ENCODE peak calls at places on chromosomes 13 and 19, in four cellular contexts. N is Panc1, K is tibial artery, I is HepG2. U is an unnamed sample. For H3K27me3, the result is how much of the 10 kb centered on the place peaks cover.

GRCh38 chr19:19911150-19911549 is 10.4 kb downstream of the ZNF93 start:
- DNase-seq in N (no peak), K (no peak), I (no peak), U (no peak)

GRCh38 chr19:8206147-8207087 is 2.8 kb upstream of the CERS4 start:
- DNase-seq in N (no peak), K (no peak), I (no peak), U (no peak)

GRCh38 chr19:33472696-33473624 is 48.6 kb downstream of the PEPD start:
- DNase-seq in N (no peak), K (peak), I (no peak), U (no peak)

GRCh38 chr13:99041788-99042187 is 63.9 kb upstream of the DOCK9 start:
- DNase-seq in N (no peak), K (no peak), I (no peak), U (no peak)

GRCh38 chr13:95060120-95060519 is 241.1 kb downstream of the ABCC4 start:
- DNase-seq in N (no peak), K (no peak), I (no peak), U (no peak)

GRCh38 chr13:109243311-109243951 is 543.0 kb downstream of the IRS2 start:
- DNase-seq in N (no peak), K (no peak), I (no peak), U (no peak)

GRCh38 chr13:48494874-48495273 is 38.0 kb downstream of the RCBTB2 start:
- DNase-seq in N (no peak), K (no peak), I (no peak), U (no peak)

GRCh38 chr19:347946-348861 is 3.6 kb upstream of the MIER2 start:
- DNase-seq in N (no peak), K (no peak), I (peak), U (no peak)

GRCh38 chr13:38960175-38960574 is 30.5 kb downstream of the STOML3 start:
- DNase-seq in N (no peak), K (no peak), I (no peak), U (no peak)

GRCh38 chr19:389246-389934 is 19.6 kb downstream of the C2CD4C start:
- DNase-seq in N (no peak), K (no peak), I (no peak), U (no peak)

GRCh38 chr19:903266-903797 is 9.7 kb downstream of the R3HDM4 start:
- DNase-seq in N (no peak), K (no peak), I (no peak), U (no peak)

GRCh38 chr13:40102854-40103253 is 447.4 kb downstream of the COG6 start:
- DNase-seq in N (no peak), K (no peak), I (peak), U (no peak)

GRCh38 chr13:56459291-56459690 is 681.4 kb upstream of the PRR20A start:
- DNase-seq in N (no peak), K (no peak), I (no peak), U (no peak)

GRCh38 chr19:30873003-30873402 is 476.2 kb downstream of the TSHZ3 start:
- DNase-seq in N (no peak), K (no peak), I (no peak), U (no peak)

DNA sequence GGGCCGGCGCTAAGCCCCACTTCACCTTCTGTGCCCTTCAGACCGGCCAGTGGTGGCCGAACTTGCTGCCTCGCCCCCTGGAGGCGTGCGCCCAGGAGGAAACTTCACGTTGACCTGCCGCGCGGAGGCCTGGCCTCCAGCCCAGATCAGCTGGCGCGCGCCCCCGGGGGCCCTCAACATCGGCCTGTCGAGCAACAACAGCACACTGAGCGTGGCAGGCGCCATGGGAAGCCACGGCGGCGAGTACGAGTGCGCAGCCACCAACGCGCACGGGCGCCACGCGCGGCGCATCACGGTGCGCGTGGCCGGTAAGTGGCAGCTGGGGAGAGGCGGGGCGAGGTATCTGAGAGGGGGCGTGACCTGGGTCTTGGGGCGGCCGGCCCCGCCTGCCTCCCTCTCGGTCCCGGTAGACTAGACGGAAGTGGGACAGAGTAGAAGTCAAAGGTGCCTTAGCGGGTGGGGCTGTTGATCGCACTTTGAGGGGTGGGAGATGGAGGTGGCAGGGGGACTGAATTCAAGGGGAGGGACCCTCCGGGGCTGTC is 5.6 kb downstream of the ICAM5 start:
- DNase-seq in N (no peak), K (no peak), I (no peak), U (no peak)
- TF ChIP-seq CTCF in N (no peak), K (no peak), I (peak), U (no peak)

DNA sequence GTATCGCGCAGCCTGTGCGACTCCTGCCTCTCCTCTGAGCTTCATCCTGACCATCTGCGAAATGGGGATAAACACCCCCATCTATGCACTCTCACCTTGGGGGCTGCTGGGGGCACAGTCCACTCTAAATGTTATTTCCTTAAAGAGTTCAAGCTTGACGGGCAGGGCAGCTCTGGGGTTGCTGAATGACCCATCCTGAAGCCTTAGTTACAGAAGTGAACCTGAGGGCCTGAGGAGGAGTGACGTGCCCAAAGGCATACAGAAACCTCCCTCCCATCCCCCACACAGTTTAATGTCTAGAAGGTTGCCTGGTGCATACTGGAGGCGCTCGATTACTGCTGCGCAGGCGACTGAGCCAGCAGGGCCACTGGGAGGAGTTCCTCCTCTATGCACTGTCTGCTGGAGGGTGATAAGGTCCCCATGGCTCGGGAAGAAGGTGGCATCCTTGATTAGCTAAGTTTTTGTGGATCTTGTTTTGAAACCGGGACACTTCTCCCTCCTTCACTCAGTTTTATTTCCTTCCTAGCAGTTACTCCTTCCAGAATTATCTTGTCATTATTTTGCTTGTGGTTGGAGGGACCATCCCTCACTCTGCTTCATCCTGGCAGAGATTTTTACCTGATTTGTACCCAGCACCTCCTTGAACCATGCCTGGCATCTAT is 572 bp upstream of the FKBP8 start:
- DNase-seq in N (peak), K (no peak), I (peak), U (no peak)
- H3K27ac ChIP-seq in N (peak), K (peak), I (no peak), U (peak)

DNA sequence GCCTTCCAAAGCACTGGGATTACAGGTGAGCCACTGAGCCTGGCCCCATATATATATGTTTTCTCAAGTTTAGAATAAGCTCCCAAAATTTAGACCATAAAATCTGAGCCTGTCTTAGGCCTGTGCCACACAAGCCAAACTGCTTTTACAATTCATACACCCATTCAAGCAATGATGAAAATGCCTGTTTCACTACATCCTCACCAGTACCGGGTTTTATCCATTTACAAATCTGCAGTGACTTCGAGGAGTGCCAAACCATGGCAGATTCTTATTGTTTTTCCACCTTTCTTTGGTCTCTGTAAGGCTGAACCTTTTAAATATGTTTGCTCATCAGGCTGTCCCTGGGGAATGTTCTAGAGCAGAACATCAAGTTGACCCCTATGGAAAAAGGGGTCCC is 9.6 kb upstream of the NFIC start:
- DNase-seq in N (no peak), K (no peak), I (no peak), U (no peak)
- H3K27me3 ChIP-seq in N (under half), K (under half), I (under half), U (under half)

GRCh38 chr19:50309396-50310125 is 19.6 kb downstream of the KCNC3 start:
- DNase-seq in N (no peak), K (no peak), I (no peak), U (no peak)
- TF ChIP-seq CTCF in N (no peak), K (no peak), I (no peak), U (no peak)